ENCODE peak calls at places on chromosome 12, in ten cellular contexts. One of them, this sample, is unnamed.

GRCh38 chr12:44833561-44833960 is 42.6 kb downstream of the NELL2 start:
- DNase-seq in left ventricle myocardium inferior: no peak
- DNase-seq in MM.1S: no peak
- DNase-seq in epithelial cell of esophagus: no peak
- DNase-seq in WERI-Rb-1: peak; percentile 33
- DNase-seq in MCF 10A: no peak
- DNase-seq in dorsolateral prefrontal cortex: no peak
- DNase-seq in AG09309: no peak
- DNase-seq in B cell: no peak
- DNase-seq in foreskin fibroblast: no peak
- DNase-seq in this sample: no peak

GRCh38 chr12:30719060-30719459 is 23.4 kb upstream of the IPO8 start:
- DNase-seq in left ventricle myocardium inferior: no peak
- DNase-seq in MM.1S: peak; percentile 69
- DNase-seq in epithelial cell of esophagus: peak; percentile 39
- DNase-seq in WERI-Rb-1: no peak
- DNase-seq in MCF 10A: peak; percentile 7
- DNase-seq in dorsolateral prefrontal cortex: no peak
- DNase-seq in AG09309: peak; percentile 74
- DNase-seq in B cell: no peak
- DNase-seq in foreskin fibroblast: peak; percentile 28
- DNase-seq in this sample: no peak

GRCh38 chr12:47282206-47282605 is 202.4 kb upstream of the AMIGO2 start:
- DNase-seq in left ventricle myocardium inferior: no peak
- DNase-seq in MM.1S: no peak
- DNase-seq in epithelial cell of esophagus: no peak
- DNase-seq in WERI-Rb-1: no peak
- DNase-seq in MCF 10A: no peak
- DNase-seq in dorsolateral prefrontal cortex: no peak
- DNase-seq in AG09309: peak; percentile 28
- DNase-seq in B cell: no peak
- DNase-seq in foreskin fibroblast: no peak
- DNase-seq in this sample: no peak

GRCh38 chr12:80620281-80620680 is 87.2 kb upstream of the MYF6 start:
- DNase-seq in left ventricle myocardium inferior: no peak
- DNase-seq in MM.1S: no peak
- DNase-seq in epithelial cell of esophagus: no peak
- DNase-seq in WERI-Rb-1: no peak
- DNase-seq in MCF 10A: no peak
- DNase-seq in dorsolateral prefrontal cortex: no peak
- DNase-seq in AG09309: no peak
- DNase-seq in B cell: no peak
- DNase-seq in foreskin fibroblast: no peak
- DNase-seq in this sample: no peak

GRCh38 chr12:120470150-120470817 is 736 bp upstream of the SRSF9 start:
- DNase-seq in left ventricle myocardium inferior: no peak
- DNase-seq in MM.1S: no peak
- DNase-seq in epithelial cell of esophagus: peak; percentile 38
- DNase-seq in WERI-Rb-1: no peak
- DNase-seq in MCF 10A: peak; percentile 20
- DNase-seq in dorsolateral prefrontal cortex: no peak
- DNase-seq in AG09309: no peak
- DNase-seq in B cell: no peak
- DNase-seq in foreskin fibroblast: no peak
- DNase-seq in this sample: no peak

GRCh38 chr12:26007563-26007962 is 49.1 kb downstream of the RASSF8 start:
- DNase-seq in left ventricle myocardium inferior: no peak
- DNase-seq in MM.1S: no peak
- DNase-seq in epithelial cell of esophagus: no peak
- DNase-seq in WERI-Rb-1: no peak
- DNase-seq in MCF 10A: no peak
- DNase-seq in dorsolateral prefrontal cortex: no peak
- DNase-seq in AG09309: no peak
- DNase-seq in B cell: no peak
- DNase-seq in foreskin fibroblast: no peak
- DNase-seq in this sample: no peak

GRCh38 chr12:52164624-52165023 is 27.2 kb downstream of the KRT80 start:
- DNase-seq in left ventricle myocardium inferior: no peak
- DNase-seq in MM.1S: no peak
- DNase-seq in epithelial cell of esophagus: peak; percentile 78
- DNase-seq in WERI-Rb-1: no peak
- DNase-seq in MCF 10A: peak; percentile 55
- DNase-seq in dorsolateral prefrontal cortex: no peak
- DNase-seq in AG09309: no peak
- DNase-seq in B cell: no peak
- DNase-seq in foreskin fibroblast: no peak
- DNase-seq in this sample: no peak

GRCh38 chr12:47032644-47033043 is 46.8 kb upstream of the PCED1B start:
- DNase-seq in left ventricle myocardium inferior: no peak
- DNase-seq in MM.1S: peak; percentile 63
- DNase-seq in epithelial cell of esophagus: peak; percentile 71
- DNase-seq in WERI-Rb-1: no peak
- DNase-seq in MCF 10A: peak; percentile 62
- DNase-seq in dorsolateral prefrontal cortex: no peak
- DNase-seq in AG09309: peak; percentile 44
- DNase-seq in B cell: no peak
- DNase-seq in foreskin fibroblast: no peak
- DNase-seq in this sample: no peak

GRCh38 chr12:78062781-78063180 is 232.1 kb downstream of the NAV3 start:
- DNase-seq in left ventricle myocardium inferior: peak; percentile 18
- DNase-seq in MM.1S: no peak
- DNase-seq in epithelial cell of esophagus: peak; percentile 64
- DNase-seq in WERI-Rb-1: no peak
- DNase-seq in MCF 10A: peak; percentile 60
- DNase-seq in dorsolateral prefrontal cortex: peak; percentile 64
- DNase-seq in AG09309: no peak
- DNase-seq in B cell: no peak
- DNase-seq in foreskin fibroblast: peak; percentile 44
- DNase-seq in this sample: no peak

GRCh38 chr12:4148418-4149056 is 125.0 kb upstream of the CCND2 start:
- DNase-seq in left ventricle myocardium inferior: peak; percentile 55
- DNase-seq in MM.1S: peak; percentile 97
- DNase-seq in epithelial cell of esophagus: peak; percentile 29
- DNase-seq in WERI-Rb-1: no peak
- DNase-seq in MCF 10A: peak; percentile 28
- DNase-seq in dorsolateral prefrontal cortex: no peak
- DNase-seq in AG09309: no peak
- DNase-seq in B cell: peak; percentile 69
- DNase-seq in foreskin fibroblast: no peak
- DNase-seq in this sample: peak; percentile 37

GRCh38 chr12:127108360-127109215 is 1158.4 kb upstream of the TMEM132C start:
- DNase-seq in left ventricle myocardium inferior: peak; percentile 36
- DNase-seq in MM.1S: peak; percentile 14
- DNase-seq in epithelial cell of esophagus: peak; percentile 76
- DNase-seq in WERI-Rb-1: peak; percentile 62
- DNase-seq in MCF 10A: peak; percentile 81
- DNase-seq in dorsolateral prefrontal cortex: peak; percentile 79
- DNase-seq in AG09309: peak; percentile 24
- DNase-seq in B cell: no peak
- DNase-seq in foreskin fibroblast: peak; percentile 62
- DNase-seq in this sample: peak; percentile 29

GRCh38 chr12:15563683-15564082 is 225.5 kb downstream of the EPS8 start:
- DNase-seq in left ventricle myocardium inferior: no peak
- DNase-seq in MM.1S: no peak
- DNase-seq in epithelial cell of esophagus: peak; percentile 68
- DNase-seq in WERI-Rb-1: no peak
- DNase-seq in MCF 10A: peak; percentile 9
- DNase-seq in dorsolateral prefrontal cortex: no peak
- DNase-seq in AG09309: peak; percentile 37
- DNase-seq in B cell: no peak
- DNase-seq in foreskin fibroblast: peak; percentile 52
- DNase-seq in this sample: peak; percentile 32

GRCh38 chr12:70399319-70399718 is 33.2 kb downstream of the KCNMB4 start:
- DNase-seq in left ventricle myocardium inferior: no peak
- DNase-seq in MM.1S: no peak
- DNase-seq in epithelial cell of esophagus: no peak
- DNase-seq in WERI-Rb-1: no peak
- DNase-seq in MCF 10A: no peak
- DNase-seq in dorsolateral prefrontal cortex: no peak
- DNase-seq in AG09309: no peak
- DNase-seq in B cell: no peak
- DNase-seq in foreskin fibroblast: no peak
- DNase-seq in this sample: no peak

GRCh38 chr12:81596558-81596957 is 162.6 kb downstream of the PPFIA2 start:
- DNase-seq in left ventricle myocardium inferior: no peak
- DNase-seq in MM.1S: no peak
- DNase-seq in epithelial cell of esophagus: no peak
- DNase-seq in WERI-Rb-1: no peak
- DNase-seq in MCF 10A: peak; percentile 21
- DNase-seq in dorsolateral prefrontal cortex: no peak
- DNase-seq in AG09309: no peak
- DNase-seq in B cell: no peak
- DNase-seq in foreskin fibroblast: no peak
- DNase-seq in this sample: no peak

GRCh38 chr12:6824085-6824800 is 2.6 kb downstream of the GPR162 start:
- DNase-seq in left ventricle myocardium inferior: no peak
- DNase-seq in MM.1S: no peak
- DNase-seq in epithelial cell of esophagus: no peak
- DNase-seq in WERI-Rb-1: no peak
- DNase-seq in MCF 10A: no peak
- DNase-seq in dorsolateral prefrontal cortex: peak; percentile 65
- DNase-seq in AG09309: no peak
- DNase-seq in B cell: peak; percentile 22
- DNase-seq in foreskin fibroblast: no peak
- DNase-seq in this sample: peak; percentile 81

GRCh38 chr12:6826734-6827436 is 1.3 kb upstream of the P3H3 start:
- DNase-seq in left ventricle myocardium inferior: no peak
- DNase-seq in MM.1S: no peak
- DNase-seq in epithelial cell of esophagus: no peak
- DNase-seq in WERI-Rb-1: peak; percentile 18
- DNase-seq in MCF 10A: no peak
- DNase-seq in dorsolateral prefrontal cortex: no peak
- DNase-seq in AG09309: no peak
- DNase-seq in B cell: peak; percentile 32
- DNase-seq in foreskin fibroblast: no peak
- DNase-seq in this sample: no peak

GRCh38 chr12:6826125-6826733 is 2.0 kb upstream of the P3H3 start:
- DNase-seq in left ventricle myocardium inferior: no peak
- DNase-seq in MM.1S: no peak
- DNase-seq in epithelial cell of esophagus: no peak
- DNase-seq in WERI-Rb-1: no peak
- DNase-seq in MCF 10A: no peak
- DNase-seq in dorsolateral prefrontal cortex: no peak
- DNase-seq in AG09309: no peak
- DNase-seq in B cell: peak; percentile 41
- DNase-seq in foreskin fibroblast: no peak
- DNase-seq in this sample: peak; percentile 81

GRCh38 chr12:6824962-6825381 is 3.2 kb upstream of the P3H3 start:
- DNase-seq in left ventricle myocardium inferior: no peak
- DNase-seq in MM.1S: no peak
- DNase-seq in epithelial cell of esophagus: peak; percentile 41
- DNase-seq in WERI-Rb-1: no peak
- DNase-seq in MCF 10A: peak; percentile 26
- DNase-seq in dorsolateral prefrontal cortex: no peak
- DNase-seq in AG09309: no peak
- DNase-seq in B cell: peak; percentile 39
- DNase-seq in foreskin fibroblast: peak; percentile 45
- DNase-seq in this sample: no peak

GRCh38 chr12:6825398-6826124 is 2.6 kb upstream of the P3H3 start:
- DNase-seq in left ventricle myocardium inferior: peak; percentile 87
- DNase-seq in MM.1S: peak; percentile 63
- DNase-seq in epithelial cell of esophagus: peak; percentile 81
- DNase-seq in WERI-Rb-1: peak; percentile 93
- DNase-seq in MCF 10A: peak; percentile 84
- DNase-seq in dorsolateral prefrontal cortex: peak; percentile 91
- DNase-seq in AG09309: peak; percentile 39
- DNase-seq in B cell: peak; percentile 87
- DNase-seq in foreskin fibroblast: peak; percentile 81
- DNase-seq in this sample: peak; percentile 80
- TF ChIP-seq CTCF in left ventricle myocardium inferior: peak; percentile 95
- TF ChIP-seq CTCF in MM.1S: peak; percentile 87
- TF ChIP-seq CTCF in epithelial cell of esophagus: peak; percentile 91
- TF ChIP-seq CTCF in WERI-Rb-1: peak; percentile 93
- TF ChIP-seq CTCF in MCF 10A: peak; percentile 90
- TF ChIP-seq CTCF in dorsolateral prefrontal cortex: peak; percentile 90
- TF ChIP-seq CTCF in AG09309: peak; percentile 97
- TF ChIP-seq CTCF in B cell: peak; percentile 86
- TF ChIP-seq CTCF in foreskin fibroblast: peak; percentile 90
- TF ChIP-seq CTCF in this sample: no peak

DNA sequence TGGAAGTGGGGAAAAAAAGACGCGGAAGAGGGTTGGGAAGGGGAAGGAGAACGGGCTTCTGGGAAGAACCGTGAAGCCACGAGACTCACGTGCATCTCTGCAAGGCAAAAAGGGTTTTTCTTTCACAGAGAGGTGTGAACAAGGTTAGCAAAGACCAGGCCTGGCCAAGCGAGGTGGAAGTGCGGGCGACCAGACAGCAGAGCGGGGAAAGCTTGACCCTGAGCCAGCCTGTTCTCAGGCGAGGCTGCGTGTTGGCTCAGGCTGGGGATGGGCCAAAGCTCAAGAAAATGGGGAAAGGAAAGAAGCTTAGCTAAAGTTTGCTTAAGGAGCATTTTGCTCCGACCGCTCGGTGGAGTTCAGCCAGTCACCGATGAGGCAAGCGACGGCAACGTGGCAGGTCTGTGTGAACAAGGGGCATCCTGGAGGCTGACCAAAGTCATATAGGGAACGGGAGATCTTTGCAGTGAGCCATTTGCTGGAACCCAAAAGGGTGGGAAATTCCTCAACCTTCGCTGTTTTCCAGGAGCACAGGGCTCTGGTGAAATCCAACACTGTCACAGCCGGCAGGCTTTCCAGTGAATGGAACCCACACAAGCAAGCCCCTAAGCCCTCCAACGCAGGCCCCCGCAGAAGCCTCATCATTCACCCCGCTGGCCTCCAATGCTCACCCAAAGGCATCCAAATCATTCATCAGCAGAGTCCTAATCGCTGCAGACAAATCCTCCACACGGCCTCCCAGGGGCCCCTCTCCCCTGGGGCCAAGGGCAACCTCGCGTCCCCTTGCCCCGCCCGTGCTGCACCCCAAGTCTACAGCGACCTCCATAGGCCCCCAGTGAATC is 793 bp downstream of the ZNF605 start:
- DNase-seq in left ventricle myocardium inferior: peak; percentile 26
- DNase-seq in MM.1S: no peak
- DNase-seq in epithelial cell of esophagus: peak; percentile 63
- DNase-seq in WERI-Rb-1: peak; percentile 64
- DNase-seq in MCF 10A: peak; percentile 4
- DNase-seq in dorsolateral prefrontal cortex: peak; percentile 19
- DNase-seq in AG09309: peak; percentile 25
- DNase-seq in B cell: peak; percentile 24
- DNase-seq in foreskin fibroblast: peak; percentile 57
- DNase-seq in this sample: no peak
- TF ChIP-seq CTCF in left ventricle myocardium inferior: no peak
- TF ChIP-seq CTCF in MM.1S: no peak
- TF ChIP-seq CTCF in epithelial cell of esophagus: no peak
- TF ChIP-seq CTCF in WERI-Rb-1: no peak
- TF ChIP-seq CTCF in MCF 10A: no peak
- TF ChIP-seq CTCF in dorsolateral prefrontal cortex: no peak
- TF ChIP-seq CTCF in AG09309: no peak
- TF ChIP-seq CTCF in B cell: no peak
- TF ChIP-seq CTCF in foreskin fibroblast: no peak
- TF ChIP-seq CTCF in this sample: no peak

GRCh38 chr12:18805516-18806248 is 67.8 kb downstream of the CAPZA3 start:
- DNase-seq in left ventricle myocardium inferior: no peak
- DNase-seq in MM.1S: no peak
- DNase-seq in epithelial cell of esophagus: no peak
- DNase-seq in WERI-Rb-1: no peak
- DNase-seq in MCF 10A: no peak
- DNase-seq in dorsolateral prefrontal cortex: no peak
- DNase-seq in AG09309: no peak
- DNase-seq in B cell: no peak
- DNase-seq in foreskin fibroblast: no peak
- DNase-seq in this sample: no peak
- TF ChIP-seq CTCF in left ventricle myocardium inferior: peak; percentile 40
- TF ChIP-seq CTCF in MM.1S: no peak
- TF ChIP-seq CTCF in epithelial cell of esophagus: no peak
- TF ChIP-seq CTCF in WERI-Rb-1: peak; percentile 35
- TF ChIP-seq CTCF in MCF 10A: no peak
- TF ChIP-seq CTCF in dorsolateral prefrontal cortex: no peak
- TF ChIP-seq CTCF in AG09309: no peak
- TF ChIP-seq CTCF in B cell: no peak
- TF ChIP-seq CTCF in foreskin fibroblast: no peak
- TF ChIP-seq CTCF in this sample: no peak

GRCh38 chr12:24768415-24768814 is 180.5 kb downstream of the BCAT1 start:
- DNase-seq in left ventricle myocardium inferior: no peak
- DNase-seq in MM.1S: no peak
- DNase-seq in epithelial cell of esophagus: no peak
- DNase-seq in WERI-Rb-1: no peak
- DNase-seq in MCF 10A: no peak
- DNase-seq in dorsolateral prefrontal cortex: no peak
- DNase-seq in AG09309: no peak
- DNase-seq in B cell: no peak
- DNase-seq in foreskin fibroblast: no peak
- DNase-seq in this sample: no peak
- TF ChIP-seq CTCF in left ventricle myocardium inferior: no peak
- TF ChIP-seq CTCF in MM.1S: no peak
- TF ChIP-seq CTCF in epithelial cell of esophagus: no peak
- TF ChIP-seq CTCF in WERI-Rb-1: no peak
- TF ChIP-seq CTCF in MCF 10A: no peak
- TF ChIP-seq CTCF in dorsolateral prefrontal cortex: no peak
- TF ChIP-seq CTCF in AG09309: no peak
- TF ChIP-seq CTCF in B cell: no peak
- TF ChIP-seq CTCF in foreskin fibroblast: no peak
- TF ChIP-seq CTCF in this sample: no peak

This sample was measured in lower leg skin.